ENCODE peak calls at places on chromosomes 7 and 10, in eight cellular contexts. O is non-pigmented ciliary epithelial cell, V is T-helper 1 cell, F is A172, M is RCC 7860, P is hepatocyte, H is posterior cingulate gyrus, C is skeletal muscle cell. N is an unnamed sample.

GRCh38 chr7:35253680-35254495 is at the start of gene TBX20:
- DNase-seq in O (no peak), V (peak; percentile 61), F (no peak), M (no peak), P (peak; percentile 86), H (peak; percentile 77), C (no peak), N (peak; percentile 87)

GRCh38 chr7:522071-522937 is 2.7 kb upstream of the PDGFA start:
- DNase-seq in O (no peak), V (peak; percentile 17), F (no peak), M (no peak), P (peak; percentile 81), H (no peak), C (no peak), N (peak; percentile 96)

GRCh38 chr7:87507446-87507845 is 32.0 kb upstream of the ABCB4 start:
- DNase-seq in O (no peak), V (no peak), F (no peak), M (no peak), P (no peak), H (no peak), C (no peak), N (peak; percentile 37)

GRCh38 chr10:21318768-21319167 is 206.7 kb downstream of the SKIDA1 start:
- DNase-seq in O (no peak), V (no peak), F (peak; percentile 25), M (peak; percentile 24), P (no peak), H (no peak), C (no peak), N (no peak)

GRCh38 chr7:63104666-63105065 is 894.0 kb upstream of the ZNF722 start:
- DNase-seq in O (no peak), V (no peak), F (no peak), M (no peak), P (no peak), H (no peak), C (no peak), N (no peak)

GRCh38 chr7:98881561-98882315 is 3.4 kb downstream of the TRRAP start:
- DNase-seq in O (no peak), V (peak; percentile 50), F (no peak), M (no peak), P (no peak), H (no peak), C (no peak), N (no peak)

GRCh38 chr10:3848768-3849643 is 64.0 kb upstream of the KLF6 start:
- DNase-seq in O (no peak), V (no peak), F (peak; percentile 23), M (peak; percentile 53), P (no peak), H (no peak), C (peak; percentile 51), N (no peak)

GRCh38 chr7:106625678-106626301 is 35.2 kb downstream of the CCDC71L start:
- DNase-seq in O (no peak), V (no peak), F (no peak), M (no peak), P (no peak), H (no peak), C (no peak), N (no peak)

GRCh38 chr7:9189683-9190082 is 756.3 kb downstream of the NXPH1 start:
- DNase-seq in O (no peak), V (no peak), F (no peak), M (no peak), P (no peak), H (no peak), C (no peak), N (no peak)

GRCh38 chr7:39733881-39734571 is 110.7 kb downstream of the RALA start:
- DNase-seq in O (peak; percentile 90), V (no peak), F (peak; percentile 86), M (peak; percentile 99), P (peak; percentile 64), H (no peak), C (peak; percentile 56), N (peak; percentile 59)

GRCh38 chr10:79100761-79101160 is 32.0 kb downstream of the ZMIZ1 start:
- DNase-seq in O (no peak), V (no peak), F (no peak), M (no peak), P (no peak), H (no peak), C (no peak), N (no peak)

GRCh38 chr10:121823993-121824463 is 103.8 kb downstream of the ATE1 start:
- DNase-seq in O (peak; percentile 42), V (peak; percentile 20), F (peak; percentile 29), M (peak; percentile 24), P (peak; percentile 66), H (no peak), C (no peak), N (peak; percentile 33)

GRCh38 chr10:1199897-1200721 is 143.9 kb downstream of the WDR37 start:
- DNase-seq in O (no peak), V (no peak), F (no peak), M (no peak), P (no peak), H (peak; percentile 90), C (no peak), N (no peak)

GRCh38 chr10:133475821-133476640 is 22.3 kb downstream of the SCART1 start:
- DNase-seq in O (no peak), V (peak; percentile 38), F (no peak), M (no peak), P (no peak), H (no peak), C (no peak), N (no peak)

GRCh38 chr10:85047979-85048378 is 719.6 kb downstream of the CCSER2 start:
- DNase-seq in O (no peak), V (no peak), F (no peak), M (no peak), P (no peak), H (no peak), C (no peak), N (no peak)

GRCh38 chr10:20624642-20625041 is 272.5 kb downstream of the NEBL start:
- DNase-seq in O (no peak), V (no peak), F (no peak), M (no peak), P (no peak), H (no peak), C (peak; percentile 53), N (no peak)

GRCh38 chr7:131383937-131384635 is 56.4 kb downstream of the MKLN1 start:
- DNase-seq in O (no peak), V (no peak), F (no peak), M (no peak), P (no peak), H (no peak), C (no peak), N (no peak)

GRCh38 chr7:87330942-87331341 is 14.5 kb upstream of the CROT start:
- DNase-seq in O (no peak), V (no peak), F (no peak), M (no peak), P (no peak), H (no peak), C (no peak), N (no peak)

GRCh38 chr10:42475168-42476098 is 162.9 kb downstream of the ZNF33B start:
- DNase-seq in O (no peak), V (no peak), F (peak; percentile 94), M (peak; percentile 98), P (no peak), H (peak; percentile 90), C (no peak), N (no peak)

GRCh38 chr7:112946350-112946749 is 140.3 kb downstream of the GPR85 start:
- DNase-seq in O (no peak), V (no peak), F (peak; percentile 7), M (no peak), P (no peak), H (no peak), C (no peak), N (no peak)

GRCh38 chr7:148589640-148590039 is 926 bp upstream of the C7orf33 start:
- DNase-seq in O (no peak), V (no peak), F (no peak), M (no peak), P (no peak), H (no peak), C (no peak), N (no peak)

GRCh38 chr10:90885176-90885575 is 13.4 kb downstream of the RPP30 start:
- DNase-seq in O (no peak), V (no peak), F (no peak), M (no peak), P (no peak), H (no peak), C (peak; percentile 58), N (no peak)

GRCh38 chr7:42931447-42931833 is 534 bp downstream of the PSMA2 start:
- DNase-seq in O (no peak), V (peak; percentile 34), F (no peak), M (no peak), P (no peak), H (no peak), C (no peak), N (no peak)

GRCh38 chr10:17035446-17035845 is 94.2 kb downstream of the CUBN start:
- DNase-seq in O (no peak), V (no peak), F (no peak), M (no peak), P (peak; percentile 11), H (no peak), C (no peak), N (no peak)

GRCh38 chr7:50306491-50307367 is 2.2 kb downstream of the IKZF1 start:
- DNase-seq in O (no peak), V (peak; percentile 54), F (no peak), M (no peak), P (no peak), H (no peak), C (no peak), N (no peak)

GRCh38 chr10:73899401-73899780 is 11.5 kb upstream of the PLAU start:
- DNase-seq in O (peak; percentile 92), V (no peak), F (peak; percentile 96), M (peak; percentile 95), P (peak; percentile 62), H (no peak), C (peak; percentile 73), N (peak; percentile 79)

GRCh38 chr7:48388922-48389321 is 217.7 kb downstream of the ABCA13 start:
- DNase-seq in O (no peak), V (no peak), F (no peak), M (no peak), P (no peak), H (no peak), C (no peak), N (no peak)

GRCh38 chr7:36949711-36950600 is 225.7 kb upstream of the AOAH start:
- DNase-seq in O (no peak), V (no peak), F (no peak), M (no peak), P (peak; percentile 60), H (no peak), C (no peak), N (no peak)

GRCh38 chr7:27156508-27156898 is at the start of gene HOXA7:
- DNase-seq in O (no peak), V (no peak), F (no peak), M (peak; percentile 3), P (no peak), H (no peak), C (no peak), N (peak; percentile 92)

GRCh38 chr10:58942724-58943123 is 233.7 kb upstream of the PHYHIPL start:
- DNase-seq in O (no peak), V (no peak), F (no peak), M (no peak), P (no peak), H (no peak), C (no peak), N (no peak)

GRCh38 chr10:80509403-80510161 is 28.1 kb upstream of the SH2D4B start:
- DNase-seq in O (peak; percentile 86), V (no peak), F (peak; percentile 94), M (peak; percentile 94), P (no peak), H (no peak), C (no peak), N (no peak)

N was measured in SW480.